ENCODE peak calls at places on chromosome 21, in six cellular contexts. T is esophagus squamous epithelium, N is coronary artery, H is AG09309, V is GM23338, U is IMR-90. R is an unnamed sample.

GRCh38 chr21:30718239-30718909 is at the start of gene KRTAP21-3:
- DNase-seq in T (no peak), N (no peak), H (no peak), V (no peak), U (no peak), R (peak; percentile 7)

GRCh38 chr21:31366825-31367224 is 22.8 kb upstream of the TIAM1 start:
- DNase-seq in T (no peak), N (no peak), H (no peak), V (no peak), U (peak; percentile 86), R (peak; percentile 93)

GRCh38 chr21:14072761-14073535 is 137.8 kb downstream of the LIPI start:
- DNase-seq in T (no peak), N (no peak), H (no peak), V (peak; percentile 49), U (no peak), R (no peak)

GRCh38 chr21:15058718-15059316 is 6.0 kb downstream of the NRIP1 start:
- DNase-seq in T (no peak), N (no peak), H (no peak), V (peak; percentile 32), U (peak; percentile 68), R (peak; percentile 48)

GRCh38 chr21:33115586-33116541 is 45.9 kb downstream of the OLIG1 start:
- DNase-seq in T (no peak), N (no peak), H (no peak), V (no peak), U (no peak), R (no peak)

GRCh38 chr21:25735221-25735894 is 586 bp downstream of the GABPA start:
- DNase-seq in T (peak; percentile 72), N (peak; percentile 95), H (peak; percentile 59), V (peak; percentile 94), U (peak; percentile 88), R (peak; percentile 83)

GRCh38 chr21:18245493-18245967 is 897 bp downstream of the CHODL start:
- DNase-seq in T (no peak), N (no peak), H (no peak), V (no peak), U (no peak), R (no peak)

GRCh38 chr21:33047231-33047630 is 21.5 kb downstream of the OLIG2 start:
- DNase-seq in T (no peak), N (no peak), H (peak; percentile 2), V (no peak), U (peak; percentile 72), R (peak; percentile 42)

GRCh38 chr21:20004353-20004752 is 993.9 kb upstream of the NCAM2 start:
- DNase-seq in T (no peak), N (no peak), H (no peak), V (peak; percentile 28), U (no peak), R (no peak)

GRCh38 chr21:14911351-14911750 is 153.4 kb downstream of the NRIP1 start:
- DNase-seq in T (no peak), N (no peak), H (no peak), V (no peak), U (no peak), R (no peak)

GRCh38 chr21:29378814-29379213 is 80.1 kb downstream of the BACH1 start:
- DNase-seq in T (no peak), N (no peak), H (no peak), V (no peak), U (peak; percentile 56), R (peak; percentile 24)

GRCh38 chr21:22885079-22885478 is 1886.9 kb downstream of the NCAM2 start:
- DNase-seq in T (no peak), N (no peak), H (no peak), V (peak; percentile 70), U (no peak), R (no peak)

GRCh38 chr21:39715804-39716397 is 29.1 kb upstream of the IGSF5 start:
- DNase-seq in T (no peak), N (no peak), H (peak; percentile 11), V (peak; percentile 81), U (peak; percentile 32), R (peak; percentile 54)
- TF ChIP-seq CTCF in T (peak; percentile 61), N (peak; percentile 54), H (peak; percentile 68), V (peak; percentile 70), U (peak; percentile 63), R (peak; percentile 51)

GRCh38 chr21:39088831-39089380 is 94.3 kb downstream of the PSMG1 start:
- DNase-seq in T (no peak), N (peak; percentile 89), H (no peak), V (no peak), U (peak; percentile 82), R (peak; percentile 85)
- TF ChIP-seq CTCF in T (no peak), N (no peak), H (no peak), V (peak; percentile 50), U (no peak), R (peak; percentile 3)

DNA sequence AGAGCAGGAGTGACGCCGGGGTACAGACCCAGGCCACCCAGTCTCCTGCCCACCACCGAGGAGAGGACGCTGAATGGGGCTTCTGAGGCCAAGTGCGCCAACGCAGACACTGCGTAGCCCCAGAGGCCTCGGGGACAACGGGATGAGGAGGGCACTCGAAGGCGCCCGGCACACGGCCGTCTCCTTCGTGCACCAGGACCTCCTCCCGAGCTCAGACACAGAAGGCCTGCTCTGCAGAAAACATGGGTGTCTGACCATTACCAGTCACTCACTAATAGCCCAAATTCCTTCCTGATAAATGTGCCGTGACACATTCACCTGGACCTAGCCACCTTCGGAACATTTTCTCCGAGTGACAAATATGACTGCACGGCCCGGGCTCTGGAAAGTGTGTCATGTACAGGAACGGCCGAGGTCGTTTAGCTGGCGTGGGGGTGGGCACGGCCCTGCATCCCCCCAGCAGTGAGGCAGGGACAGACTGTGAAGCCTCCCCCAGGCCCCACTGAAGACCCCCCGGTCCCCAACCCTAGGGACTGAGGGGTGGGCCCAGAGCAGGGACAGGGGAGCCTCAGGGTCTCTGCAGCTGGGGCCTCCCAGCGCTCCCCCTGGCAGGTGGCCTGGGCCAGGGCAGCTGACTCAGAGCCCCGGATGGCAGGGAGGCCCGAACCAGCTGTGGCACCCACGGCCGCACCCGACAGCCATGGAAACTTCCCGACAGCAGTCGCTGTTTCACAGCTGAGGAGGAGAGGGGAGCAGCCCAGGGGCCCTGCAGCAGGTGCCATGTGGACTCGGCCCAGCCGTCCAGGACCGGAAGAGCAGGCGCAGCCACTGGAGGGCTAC is 16.7 kb upstream of the COL6A2 start:
- DNase-seq in T (no peak), N (peak; percentile 54), H (no peak), V (no peak), U (no peak), R (no peak)
- TF ChIP-seq CTCF in T (no peak), N (no peak), H (no peak), V (no peak), U (no peak), R (no peak)

DNA sequence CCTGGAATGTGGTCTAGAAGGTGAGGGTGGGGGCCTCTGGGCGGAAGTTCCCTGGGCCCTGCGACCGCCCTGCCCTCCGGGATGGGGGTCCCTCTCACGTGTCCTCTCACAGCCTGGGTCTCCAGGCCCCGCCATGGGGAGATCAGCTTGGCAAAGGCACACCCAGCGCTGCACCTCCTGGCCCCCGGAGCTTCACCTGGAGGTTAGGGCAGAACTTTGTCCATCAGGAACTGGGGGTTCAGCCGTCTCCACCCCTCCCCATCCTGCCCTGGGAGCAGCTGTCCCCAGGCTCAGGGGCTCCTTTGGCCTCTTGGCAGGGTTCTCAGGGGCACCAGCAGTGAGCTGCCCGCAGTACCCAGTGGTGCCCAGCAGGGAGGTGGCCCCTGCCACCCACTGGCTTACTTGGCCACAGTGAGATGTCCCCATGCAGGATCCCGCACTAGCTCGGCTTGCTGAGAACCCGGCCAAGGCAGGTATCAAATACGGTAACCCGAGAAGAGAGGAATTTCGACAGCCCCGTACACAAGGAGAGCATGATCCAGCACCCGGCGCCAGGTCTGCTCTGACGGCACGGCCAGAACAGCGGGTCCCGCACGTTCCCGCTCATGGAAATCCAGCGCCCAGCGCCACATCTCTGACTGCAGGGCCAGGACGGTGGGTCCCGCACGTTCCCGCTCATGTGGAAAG is 36.7 kb downstream of the RRP1 start:
- DNase-seq in T (no peak), N (no peak), H (no peak), V (peak; percentile 79), U (no peak), R (no peak)
- TF ChIP-seq CTCF in T (no peak), N (no peak), H (peak; percentile 13), V (no peak), U (no peak), R (no peak)

GRCh38 chr21:35674272-35674671 is 386.1 kb downstream of the SETD4 start:
- DNase-seq in T (no peak), N (no peak), H (no peak), V (no peak), U (no peak), R (no peak)
- TF ChIP-seq CTCF in T (no peak), N (no peak), H (no peak), V (no peak), U (no peak), R (no peak)

GRCh38 chr21:37916795-37917142 is 512 bp upstream of the KCNJ6 start:
- DNase-seq in T (no peak), N (no peak), H (no peak), V (peak; percentile 87), U (no peak), R (no peak)
- TF ChIP-seq CTCF in T (no peak), N (no peak), H (no peak), V (peak; percentile 76), U (peak; percentile 35), R (no peak)

DNA sequence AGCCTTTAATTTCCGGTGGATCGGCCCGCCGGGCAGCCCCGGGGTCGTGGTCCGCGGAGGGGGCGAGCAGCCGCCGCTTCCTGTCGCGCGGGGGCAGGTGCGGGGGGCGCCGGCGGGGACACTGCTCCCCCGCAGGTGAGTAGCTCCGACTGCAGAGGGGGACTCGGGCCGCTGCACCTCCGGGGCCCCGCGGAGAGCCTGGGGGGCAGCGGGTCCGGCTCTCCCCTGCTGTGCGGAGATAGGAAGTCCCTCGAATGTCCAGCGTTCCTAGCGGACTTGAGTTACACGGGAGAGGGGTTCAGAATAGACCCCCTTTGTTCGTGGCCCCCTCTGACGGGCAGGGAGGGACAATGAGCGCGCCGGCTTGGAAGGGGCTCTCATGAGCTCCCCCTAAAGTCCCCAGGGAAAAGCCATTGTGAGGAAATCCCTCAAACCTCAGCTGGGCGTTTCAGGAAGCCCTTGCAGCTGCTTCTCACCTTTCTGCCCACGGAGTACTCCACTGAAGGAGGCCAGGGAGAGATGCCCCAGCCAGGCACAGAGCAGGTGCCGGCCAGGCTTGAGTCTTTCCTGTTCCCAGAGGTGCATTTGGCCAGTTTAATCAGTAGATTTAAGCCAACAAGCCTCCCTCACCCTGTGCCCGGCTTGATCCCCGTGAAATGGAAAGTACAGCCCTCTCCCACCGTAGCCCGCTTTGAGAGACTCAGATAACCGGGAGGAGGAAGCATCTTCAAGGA is 925 bp downstream of the PDE9A start:
- DNase-seq in T (no peak), N (no peak), H (no peak), V (peak; percentile 76), U (no peak), R (no peak)
- TF ChIP-seq CTCF in T (no peak), N (no peak), H (no peak), V (peak; percentile 50), U (no peak), R (no peak)

DNA sequence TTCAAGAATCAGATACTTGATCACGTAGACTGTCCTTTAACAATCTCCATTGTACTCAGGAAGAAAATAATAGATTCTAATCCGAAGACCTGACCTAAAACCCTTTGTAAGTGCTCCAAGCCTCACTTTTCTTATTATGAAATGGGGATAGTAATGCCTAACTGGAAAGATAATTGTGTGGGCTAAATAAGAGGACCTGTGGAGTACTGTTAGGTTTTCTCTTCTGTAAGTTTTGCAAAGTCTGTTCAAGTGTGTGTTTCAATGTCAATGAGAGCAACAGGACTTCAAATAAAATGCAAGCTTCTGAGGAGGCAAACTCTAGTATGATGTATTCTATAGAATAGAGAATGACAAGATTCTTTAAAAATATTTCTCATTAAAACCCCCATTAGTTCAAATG is 348.6 kb downstream of the USP25 start:
- DNase-seq in T (no peak), N (no peak), H (no peak), V (no peak), U (no peak), R (no peak)
- TF ChIP-seq CTCF in T (no peak), N (no peak), H (no peak), V (no peak), U (no peak), R (no peak)

GRCh38 chr21:45386728-45387371 is 18.1 kb upstream of the COL18A1 start:
- DNase-seq in T (no peak), N (no peak), H (peak; percentile 75), V (no peak), U (peak; percentile 97), R (peak; percentile 89)
- TF ChIP-seq CTCF in T (peak; percentile 23), N (no peak), H (peak; percentile 42), V (no peak), U (peak; percentile 47), R (peak; percentile 42)

R was measured in fibroblast of pulmonary artery.